ENCODE peak calls at places on chromosome 2, in seven cellular contexts. One of them, this sample, is unnamed.

GRCh38 chr2:233822101-233822771 is 32.1 kb downstream of the HJURP start:
- DNase-seq in Panc1: no peak
- DNase-seq in GM12878: no peak
- DNase-seq in HepG2: no peak
- DNase-seq in H1: no peak
- DNase-seq in SK-N-SH: no peak
- DNase-seq in HCT116: no peak
- DNase-seq in this sample: no peak

GRCh38 chr2:29655391-29656086 is 265.8 kb downstream of the ALK start:
- DNase-seq in HepG2: no peak
- DNase-seq in GM12878: no peak
- DNase-seq in Panc1: no peak
- DNase-seq in SK-N-SH: no peak
- DNase-seq in H1: no peak
- DNase-seq in HCT116: no peak
- DNase-seq in this sample: no peak

GRCh38 chr2:23436346-23437099 is 51.5 kb downstream of the KLHL29 start:
- DNase-seq in Panc1: no peak
- DNase-seq in HepG2: no peak
- DNase-seq in SK-N-SH: no peak
- DNase-seq in GM12878: no peak
- DNase-seq in HCT116: no peak
- DNase-seq in H1: peak
- DNase-seq in this sample: no peak

GRCh38 chr2:178629463-178629862 is 149.2 kb downstream of the PLEKHA3 start:
- DNase-seq in SK-N-SH: no peak
- DNase-seq in Panc1: no peak
- DNase-seq in HepG2: no peak
- DNase-seq in HCT116: no peak
- DNase-seq in H1: no peak
- DNase-seq in GM12878: no peak
- DNase-seq in this sample: no peak

GRCh38 chr2:42547446-42548295 is 20.8 kb upstream of the MTA3 start:
- DNase-seq in Panc1: no peak
- DNase-seq in HCT116: no peak
- DNase-seq in H1: no peak
- DNase-seq in GM12878: no peak
- DNase-seq in HepG2: no peak
- DNase-seq in SK-N-SH: no peak
- DNase-seq in this sample: no peak

GRCh38 chr2:69100220-69100723 is 87.3 kb downstream of the ANTXR1 start:
- DNase-seq in SK-N-SH: no peak
- DNase-seq in GM12878: no peak
- DNase-seq in HCT116: no peak
- DNase-seq in Panc1: no peak
- DNase-seq in HepG2: no peak
- DNase-seq in H1: no peak
- DNase-seq in this sample: no peak

GRCh38 chr2:174561283-174562275 is 36.0 kb downstream of the WIPF1 start:
- DNase-seq in GM12878: no peak
- DNase-seq in HepG2: no peak
- DNase-seq in H1: no peak
- DNase-seq in SK-N-SH: no peak
- DNase-seq in HCT116: no peak
- DNase-seq in Panc1: no peak
- DNase-seq in this sample: no peak

GRCh38 chr2:222433381-222434173 is 9.2 kb downstream of the SGPP2 start:
- DNase-seq in GM12878: no peak
- DNase-seq in SK-N-SH: no peak
- DNase-seq in HCT116: no peak
- DNase-seq in HepG2: no peak
- DNase-seq in H1: peak
- DNase-seq in Panc1: no peak
- DNase-seq in this sample: no peak

GRCh38 chr2:217797170-217797569 is 205.6 kb downstream of the TNS1 start:
- DNase-seq in SK-N-SH: peak
- DNase-seq in HCT116: no peak
- DNase-seq in H1: no peak
- DNase-seq in Panc1: no peak
- DNase-seq in GM12878: no peak
- DNase-seq in HepG2: no peak
- DNase-seq in this sample: no peak

DNA sequence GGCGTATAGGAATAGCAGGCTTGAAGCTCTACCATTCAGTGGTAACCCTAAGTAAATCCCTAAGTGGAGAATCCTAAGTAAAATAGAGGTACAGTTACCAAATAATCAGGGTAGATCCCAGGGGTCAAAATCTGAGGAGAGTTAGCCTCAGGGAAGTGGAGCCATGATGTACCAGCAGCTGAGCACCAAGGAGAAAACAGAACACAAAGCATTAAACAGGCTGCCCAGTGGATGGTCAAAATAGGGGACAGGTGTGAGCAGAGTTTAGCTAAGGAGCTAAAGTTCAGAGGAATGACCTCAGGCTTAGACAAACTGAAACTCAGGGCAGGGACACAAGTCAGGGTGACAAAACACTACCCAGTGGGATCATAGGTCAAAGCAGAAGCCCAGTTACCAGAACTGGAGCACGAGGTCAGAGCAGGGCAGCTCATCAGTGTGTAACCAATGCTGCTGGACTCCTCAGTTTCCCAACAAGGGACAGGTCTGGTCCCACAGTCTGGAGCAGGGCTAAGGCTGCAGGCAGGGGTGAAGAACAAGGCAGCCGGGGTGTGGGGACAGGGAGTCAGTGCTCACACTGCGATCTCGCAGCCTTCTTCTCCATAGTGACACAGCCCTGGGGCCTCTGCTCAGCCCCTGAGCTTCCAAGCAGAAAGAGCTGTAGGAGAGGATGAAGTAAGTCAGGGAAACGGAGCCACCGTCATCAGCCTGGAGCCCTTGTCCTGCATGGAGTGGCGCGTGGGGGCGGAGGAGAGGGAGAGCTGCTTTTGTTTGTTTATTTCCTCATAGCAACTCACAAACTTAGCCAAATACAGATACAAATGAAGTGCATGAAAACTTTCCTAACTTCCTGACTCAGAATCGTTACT is 264.0 kb downstream of the MREG start:
- DNase-seq in SK-N-SH: no peak
- DNase-seq in Panc1: no peak
- DNase-seq in H1: no peak
- DNase-seq in GM12878: no peak
- DNase-seq in HCT116: no peak
- DNase-seq in HepG2: peak
- DNase-seq in this sample: no peak
- TF ChIP-seq SIN3A in SK-N-SH: no peak
- TF ChIP-seq SIN3A in Panc1: no peak
- TF ChIP-seq SIN3A in H1: no peak
- TF ChIP-seq SIN3A in GM12878: no peak
- TF ChIP-seq SIN3A in HCT116: no peak
- TF ChIP-seq SIN3A in HepG2: no peak
- TF ChIP-seq SIN3A in this sample: no peak

GRCh38 chr2:216554286-216554685 is 55.6 kb downstream of the RPL37A start:
- DNase-seq in HCT116: no peak
- DNase-seq in GM12878: no peak
- DNase-seq in H1: no peak
- DNase-seq in SK-N-SH: no peak
- DNase-seq in Panc1: no peak
- DNase-seq in HepG2: no peak
- DNase-seq in this sample: no peak

GRCh38 chr2:216554755-216555154 is 56.1 kb downstream of the RPL37A start:
- DNase-seq in HepG2: no peak
- DNase-seq in H1: no peak
- DNase-seq in SK-N-SH: no peak
- DNase-seq in GM12878: no peak
- DNase-seq in Panc1: no peak
- DNase-seq in HCT116: no peak
- DNase-seq in this sample: no peak

GRCh38 chr2:216553841-216554240 is 55.2 kb downstream of the RPL37A start:
- DNase-seq in SK-N-SH: no peak
- DNase-seq in HepG2: no peak
- DNase-seq in H1: no peak
- DNase-seq in HCT116: no peak
- DNase-seq in Panc1: no peak
- DNase-seq in GM12878: no peak
- DNase-seq in this sample: no peak

GRCh38 chr2:216551669-216552068 is 53.0 kb downstream of the RPL37A start:
- DNase-seq in Panc1: no peak
- DNase-seq in HepG2: no peak
- DNase-seq in HCT116: no peak
- DNase-seq in H1: no peak
- DNase-seq in SK-N-SH: no peak
- DNase-seq in GM12878: no peak
- DNase-seq in this sample: no peak

DNA sequence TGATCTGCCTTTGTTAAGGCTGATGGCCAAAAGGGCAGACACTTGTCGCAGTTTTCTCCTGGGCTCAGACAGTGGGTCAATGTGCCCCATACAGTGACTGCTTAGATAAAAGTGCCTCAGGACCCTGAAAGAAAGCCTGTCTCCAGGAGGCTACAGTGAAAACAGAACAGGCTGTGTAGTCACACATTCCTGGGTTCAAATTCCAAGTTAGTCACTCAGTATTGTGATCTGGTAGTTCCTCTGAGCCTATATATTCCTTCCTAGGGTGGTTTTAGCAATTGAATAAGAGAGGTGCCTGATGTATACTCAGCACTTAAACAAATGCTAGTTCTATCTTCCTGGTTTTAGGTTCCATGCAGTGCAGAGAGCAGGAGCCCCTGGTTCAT is 54.4 kb downstream of the RPL37A start:
- DNase-seq in SK-N-SH: no peak
- DNase-seq in GM12878: no peak
- DNase-seq in HCT116: no peak
- DNase-seq in HepG2: peak
- DNase-seq in H1: peak
- DNase-seq in Panc1: no peak
- DNase-seq in this sample: no peak
- TF ChIP-seq SIN3A in SK-N-SH: no peak
- TF ChIP-seq SIN3A in GM12878: no peak
- TF ChIP-seq SIN3A in HCT116: no peak
- TF ChIP-seq SIN3A in HepG2: no peak
- TF ChIP-seq SIN3A in H1: no peak
- TF ChIP-seq SIN3A in Panc1: no peak
- TF ChIP-seq SIN3A in this sample: no peak

GRCh38 chr2:207142461-207142860 is 23.3 kb downstream of the KLF7 start:
- DNase-seq in HepG2: no peak
- DNase-seq in SK-N-SH: no peak
- DNase-seq in H1: no peak
- DNase-seq in GM12878: no peak
- DNase-seq in Panc1: no peak
- DNase-seq in HCT116: no peak
- DNase-seq in this sample: no peak

GRCh38 chr2:207143131-207143473 is 22.6 kb downstream of the KLF7 start:
- DNase-seq in HCT116: no peak
- DNase-seq in H1: no peak
- DNase-seq in SK-N-SH: no peak
- DNase-seq in Panc1: no peak
- DNase-seq in HepG2: no peak
- DNase-seq in GM12878: no peak
- DNase-seq in this sample: no peak

GRCh38 chr2:207141381-207141780 is 24.4 kb downstream of the KLF7 start:
- DNase-seq in HepG2: no peak
- DNase-seq in SK-N-SH: no peak
- DNase-seq in HCT116: no peak
- DNase-seq in Panc1: no peak
- DNase-seq in H1: no peak
- DNase-seq in GM12878: no peak
- DNase-seq in this sample: no peak

GRCh38 chr2:207144191-207144795 is 21.5 kb downstream of the KLF7 start:
- DNase-seq in HepG2: no peak
- DNase-seq in GM12878: no peak
- DNase-seq in Panc1: no peak
- DNase-seq in SK-N-SH: no peak
- DNase-seq in HCT116: no peak
- DNase-seq in H1: no peak
- DNase-seq in this sample: no peak

GRCh38 chr2:207143474-207144190 is 22.1 kb downstream of the KLF7 start:
- DNase-seq in H1: no peak
- DNase-seq in Panc1: no peak
- DNase-seq in HepG2: no peak
- DNase-seq in HCT116: no peak
- DNase-seq in GM12878: no peak
- DNase-seq in SK-N-SH: no peak
- DNase-seq in this sample: no peak
- TF ChIP-seq SIN3A in H1: no peak
- TF ChIP-seq SIN3A in Panc1: no peak
- TF ChIP-seq SIN3A in HepG2: no peak
- TF ChIP-seq SIN3A in HCT116: no peak
- TF ChIP-seq SIN3A in GM12878: no peak
- TF ChIP-seq SIN3A in SK-N-SH: no peak
- TF ChIP-seq SIN3A in this sample: no peak

GRCh38 chr2:9565436-9566153 is 10.0 kb upstream of the ADAM17 start:
- DNase-seq in SK-N-SH: no peak
- DNase-seq in Panc1: peak
- DNase-seq in H1: no peak
- DNase-seq in HCT116: peak
- DNase-seq in HepG2: no peak
- DNase-seq in GM12878: no peak
- DNase-seq in this sample: no peak
- TF ChIP-seq SIN3A in SK-N-SH: no peak
- TF ChIP-seq SIN3A in Panc1: no peak
- TF ChIP-seq SIN3A in H1: no peak
- TF ChIP-seq SIN3A in HCT116: no peak
- TF ChIP-seq SIN3A in HepG2: no peak
- TF ChIP-seq SIN3A in GM12878: no peak
- TF ChIP-seq SIN3A in this sample: no peak

DNA sequence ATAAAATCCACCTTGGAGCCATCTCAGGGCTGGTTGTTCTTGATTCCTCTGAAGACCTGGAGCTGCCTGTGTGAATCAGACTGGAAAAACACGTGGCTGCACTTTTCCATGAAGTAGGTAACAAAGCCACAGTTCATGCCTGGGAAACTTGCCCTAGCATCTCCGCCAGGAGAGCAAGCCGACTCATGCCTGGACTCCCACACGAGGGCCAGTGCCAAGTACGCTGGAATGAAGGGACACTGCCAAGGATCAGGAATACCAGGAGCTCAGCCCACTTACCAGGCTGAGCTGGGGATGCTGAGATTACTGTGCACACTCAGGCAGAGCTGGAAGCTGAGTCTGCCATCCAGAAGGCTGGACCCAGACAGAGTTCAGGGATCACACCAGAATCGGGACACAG is 10.9 kb upstream of the FHL2 start:
- DNase-seq in GM12878: no peak
- DNase-seq in HCT116: peak
- DNase-seq in HepG2: no peak
- DNase-seq in Panc1: no peak
- DNase-seq in H1: no peak
- DNase-seq in SK-N-SH: no peak
- DNase-seq in this sample: no peak
- TF ChIP-seq SIN3A in GM12878: no peak
- TF ChIP-seq SIN3A in HCT116: no peak
- TF ChIP-seq SIN3A in HepG2: no peak
- TF ChIP-seq SIN3A in Panc1: no peak
- TF ChIP-seq SIN3A in H1: no peak
- TF ChIP-seq SIN3A in SK-N-SH: no peak
- TF ChIP-seq SIN3A in this sample: no peak